ENCODE peak calls at places on chromosomes 7 and 10, in seven cellular contexts. P is breast epithelium, O is nephron progenitor cell, G is fibroblast of gingiva, Q is AG04450, A is sciatic nerve, C is dorsolateral prefrontal cortex. F is an unnamed sample.

GRCh38 chr10:24953350-24954074 is 1.1 kb upstream of the PRTFDC1 start:
- DNase-seq in P (no peak), O (no peak), G (peak), Q (no peak), A (no peak), C (no peak), F (no peak)

GRCh38 chr10:133151528-133151927 is 8.5 kb upstream of the KNDC1 start:
- DNase-seq in P (no peak), O (no peak), G (no peak), Q (no peak), A (no peak), C (no peak), F (no peak)

GRCh38 chr7:1902231-1902855 is 232.3 kb downstream of the ELFN1 start:
- DNase-seq in P (no peak), O (no peak), G (no peak), Q (no peak), A (no peak), C (no peak), F (no peak)

GRCh38 chr7:23586159-23586558 is 11.0 kb upstream of the CCDC126 start:
- DNase-seq in P (no peak), O (no peak), G (no peak), Q (no peak), A (no peak), C (no peak), F (no peak)

GRCh38 chr10:118729641-118730258 is 25.0 kb downstream of the CACUL1 start:
- DNase-seq in P (no peak), O (no peak), G (no peak), Q (no peak), A (no peak), C (no peak), F (no peak)

GRCh38 chr7:69845721-69846495 is 247.6 kb downstream of the AUTS2 start:
- DNase-seq in P (no peak), O (no peak), G (no peak), Q (no peak), A (no peak), C (no peak), F (no peak)

GRCh38 chr10:42367532-42368230 is 270.7 kb downstream of the ZNF33B start:
- DNase-seq in P (peak), O (no peak), G (peak), Q (peak), A (peak), C (peak), F (peak)

GRCh38 chr7:129615018-129615417 is 3.5 kb downstream of the NRF1 start:
- DNase-seq in P (no peak), O (no peak), G (no peak), Q (no peak), A (no peak), C (no peak), F (no peak)

GRCh38 chr7:21368317-21368716 is 59.6 kb upstream of the SP4 start:
- DNase-seq in P (no peak), O (no peak), G (no peak), Q (no peak), A (no peak), C (no peak), F (no peak)

GRCh38 chr7:1737956-1738355 is 67.9 kb downstream of the ELFN1 start:
- DNase-seq in P (no peak), O (no peak), G (no peak), Q (no peak), A (no peak), C (no peak), F (no peak)

GRCh38 chr10:79058899-79059771 is 9.6 kb upstream of the ZMIZ1 start:
- DNase-seq in P (no peak), O (no peak), G (no peak), Q (no peak), A (peak), C (peak), F (peak)

GRCh38 chr7:122304604-122304975 is at the start of gene FEZF1:
- DNase-seq in P (no peak), O (no peak), G (no peak), Q (no peak), A (no peak), C (no peak), F (no peak)

GRCh38 chr7:96612034-96612433 is 97.6 kb downstream of the SEM1 start:
- DNase-seq in P (no peak), O (no peak), G (no peak), Q (no peak), A (no peak), C (no peak), F (no peak)

GRCh38 chr10:102579206-102579790 is 65.0 kb upstream of the TRIM8 start:
- DNase-seq in P (no peak), O (no peak), G (peak), Q (no peak), A (no peak), C (no peak), F (no peak)

GRCh38 chr7:101216860-101217387 is 457 bp downstream of the PLOD3 start:
- DNase-seq in P (no peak), O (peak), G (no peak), Q (no peak), A (no peak), C (no peak), F (no peak)

GRCh38 chr10:84329094-84329611 is 764 bp downstream of the CCSER2 start:
- DNase-seq in P (no peak), O (peak), G (peak), Q (no peak), A (no peak), C (no peak), F (no peak)

GRCh38 chr7:153835104-153835503 is 217.1 kb upstream of the DPP6 start:
- DNase-seq in P (no peak), O (no peak), G (no peak), Q (no peak), A (no peak), C (no peak), F (no peak)

GRCh38 chr10:80472234-80473095 is 18.4 kb downstream of the TSPAN14 start:
- DNase-seq in P (no peak), O (no peak), G (peak), Q (peak), A (peak), C (no peak), F (no peak)

GRCh38 chr7:37193087-37193774 is 255.4 kb downstream of the ELMO1 start:
- DNase-seq in P (no peak), O (no peak), G (no peak), Q (no peak), A (no peak), C (peak), F (no peak)